ENCODE peak calls at places on chromosomes 11 and 22, in nine cellular contexts. P, F, C, H, B, N, A, W and T are unnamed samples. For H3K4me1, the result is how much of the 10 kb centered on the place peaks cover.

GRCh38 chr22:48245119-48245485 is 1482.7 kb downstream of the TBC1D22A start:
- DNase-seq in A (no peak), P (no peak), B (no peak), F (no peak), N (no peak), W (no peak), H (no peak), C (no peak), T (no peak)

GRCh38 chr11:78549624-78550409 is 24.8 kb downstream of the NARS2 start:
- DNase-seq in F (peak), B (no peak), P (peak), C (no peak), N (no peak), A (no peak), W (no peak), H (no peak), T (peak)

GRCh38 chr11:34274712-34275398 is 83.0 kb downstream of the ABTB2 start:
- DNase-seq in H (peak), P (no peak), B (peak), N (peak), F (no peak), A (peak), W (peak), C (peak), T (peak)

GRCh38 chr11:28152743-28153142 is 44.6 kb downstream of the METTL15 start:
- DNase-seq in P (no peak), F (no peak), N (no peak), C (no peak), A (no peak), H (no peak), B (no peak), W (no peak), T (no peak)

GRCh38 chr11:69293819-69294505 is at the start of gene MYEOV:
- DNase-seq in C (peak), F (peak), A (no peak), N (peak), B (no peak), H (peak), W (peak), P (peak), T (peak)

GRCh38 chr11:128733440-128734115 is 39.7 kb downstream of the FLI1 start:
- DNase-seq in N (no peak), H (peak), W (no peak), B (no peak), P (no peak), C (no peak), A (no peak), F (peak), T (no peak)

GRCh38 chr11:68780829-68781228 is 29.5 kb upstream of the TESMIN start:
- DNase-seq in H (no peak), B (no peak), W (peak), P (no peak), N (peak), C (peak), F (peak), A (peak), T (peak)

GRCh38 chr22:38724926-38725571 is 19.3 kb downstream of the GTPBP1 start:
- DNase-seq in H (no peak), A (no peak), F (peak), W (no peak), B (no peak), P (peak), C (no peak), N (no peak), T (peak)

GRCh38 chr11:76234704-76235232 is 28.5 kb upstream of the WNT11 start:
- DNase-seq in B (peak), C (no peak), W (peak), P (no peak), H (no peak), N (peak), F (no peak), A (peak), T (no peak)

GRCh38 chr11:73167555-73167954 is 25.4 kb upstream of the FCHSD2 start:
- DNase-seq in P (no peak), B (no peak), C (no peak), W (no peak), A (no peak), N (peak), H (no peak), F (no peak), T (no peak)

GRCh38 chr11:62324738-62325556 is 12.3 kb upstream of the ASRGL1 start:
- DNase-seq in H (no peak), N (peak), W (no peak), A (no peak), F (peak), P (peak), B (no peak), C (peak), T (peak)

GRCh38 chr22:28477556-28477955 is 202.1 kb downstream of the TTC28 start:
- DNase-seq in P (no peak), N (no peak), H (no peak), B (no peak), F (no peak), A (no peak), C (no peak), W (no peak), T (no peak)

GRCh38 chr11:115411114-115411513 is 93.1 kb downstream of the CADM1 start:
- DNase-seq in H (no peak), P (no peak), F (no peak), B (no peak), W (no peak), C (no peak), N (no peak), A (no peak), T (no peak)

GRCh38 chr11:105109855-105110750 is 29.5 kb downstream of the CARD18 start:
- DNase-seq in N (no peak), B (no peak), F (no peak), A (no peak), P (no peak), W (no peak), H (peak), C (no peak), T (peak)
- H3K27ac ChIP-seq in N (no peak), B (no peak), F (no peak), A (no peak), P (no peak), W (no peak), H (no peak), C (no peak), T (no peak)

GRCh38 chr22:24247564-24248344 is 2.9 kb upstream of the GGT5 start:
- DNase-seq in P (peak), N (peak), H (peak), C (peak), A (peak), W (peak), F (peak), B (peak), T (peak)

GRCh38 chr22:24240381-24240780 is 4.5 kb downstream of the GGT5 start:
- DNase-seq in B (no peak), H (no peak), P (no peak), C (no peak), F (no peak), A (no peak), W (no peak), N (no peak), T (no peak)

GRCh38 chr22:24247011-24247507 is 2.2 kb upstream of the GGT5 start:
- DNase-seq in W (no peak), F (no peak), H (no peak), P (no peak), N (no peak), B (no peak), C (no peak), A (no peak), T (no peak)

GRCh38 chr22:24244144-24244787 is 616 bp downstream of the GGT5 start:
- DNase-seq in N (no peak), C (no peak), B (no peak), W (no peak), P (no peak), F (no peak), H (peak), A (no peak), T (no peak)
- H3K4me1 ChIP-seq in N (under half), C (under half), B (under half), W (half or more), P (half or more), F (under half), H (under half), A (half or more), T (under half)

GRCh38 chr22:42365942-42366660 is 66.1 kb downstream of the NFAM1 start:
- DNase-seq in N (no peak), C (no peak), P (no peak), B (no peak), H (no peak), A (no peak), F (no peak), W (no peak), T (no peak)

GRCh38 chr22:42363851-42364250 is 68.4 kb downstream of the NFAM1 start:
- DNase-seq in P (no peak), B (no peak), W (no peak), N (no peak), H (no peak), F (peak), A (no peak), C (no peak), T (no peak)

GRCh38 chr22:42364641-42365336 is 67.4 kb downstream of the NFAM1 start:
- DNase-seq in H (peak), N (no peak), W (no peak), P (no peak), C (no peak), B (no peak), F (no peak), A (peak), T (no peak)

GRCh38 chr22:42366815-42367581 is 65.2 kb downstream of the NFAM1 start:
- DNase-seq in H (no peak), C (no peak), N (no peak), W (peak), B (no peak), F (no peak), A (no peak), P (no peak), T (no peak)

GRCh38 chr22:42365337-42365865 is 66.8 kb downstream of the NFAM1 start:
- DNase-seq in B (no peak), C (no peak), N (no peak), H (peak), P (no peak), W (no peak), A (peak), F (peak), T (no peak)
- H3K4me3 ChIP-seq in B (peak), C (no peak), N (no peak), H (no peak), P (no peak), W (no peak), A (no peak), F (peak), T (no peak)

DNA sequence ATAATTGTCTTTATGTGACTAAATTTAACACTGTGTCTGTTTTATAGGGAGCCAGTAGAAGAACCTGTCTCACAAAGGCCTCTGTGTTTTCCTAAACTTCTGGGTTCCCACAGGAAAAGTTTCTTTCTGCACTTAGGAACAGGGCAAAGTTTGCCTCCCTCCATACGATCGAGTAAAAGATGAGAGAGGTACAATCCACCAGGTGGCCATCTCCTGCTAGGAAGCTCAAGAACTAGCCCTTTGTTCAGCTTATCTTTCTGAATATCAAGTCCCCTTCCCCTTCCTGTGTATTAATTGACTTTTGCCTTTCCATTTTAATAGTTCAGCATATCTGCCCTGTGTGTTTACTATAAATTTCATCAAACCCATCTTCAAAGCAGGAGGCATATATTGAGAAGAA is 18.0 kb downstream of the CSNK2A3 start:
- DNase-seq in F (no peak), P (no peak), C (no peak), H (no peak), A (no peak), W (no peak), N (no peak), B (no peak), T (no peak)
- H3K27ac ChIP-seq in F (no peak), P (no peak), C (no peak), H (no peak), A (no peak), W (no peak), N (no peak), B (no peak), T (no peak)

GRCh38 chr11:1192741-1193325 is 30.0 kb upstream of the MUC5B start:
- DNase-seq in N (no peak), P (no peak), C (no peak), W (no peak), B (no peak), F (no peak), A (no peak), H (no peak), T (no peak)
- H3K4me1 ChIP-seq in N (under half), P (under half), C (under half), W (under half), B (under half), F (under half), A (under half), H (under half), T (under half)